ENCODE peak calls at places on chromosomes 7 and 10, in ten cellular contexts. One of them, this sample, is unnamed.

GRCh38 chr10:79021948-79022499 is 46.7 kb upstream of the ZMIZ1 start:
- DNase-seq in left cardiac atrium: no peak
- DNase-seq in foreskin fibroblast: no peak
- DNase-seq in lower leg skin: no peak
- DNase-seq in KG1: no peak
- DNase-seq in stimulated activated naive CD4-positive, alpha-beta T cell: no peak
- DNase-seq in activated naive CD4-positive, alpha-beta T cell treated with anti-CD3 and anti-CD28 coated beads, Interleukin-2, amount 10 ng/mL, durations not matched to agents 7 days and 5 days: no peak
- DNase-seq in stimulated activated CD4-positive, alpha-beta T cell treated with anti-CD3 and anti-CD28 coated beads, TNF-alpha, amount 100 ng/mL, for 48 hours: no peak
- DNase-seq in right lobe of liver: no peak
- DNase-seq in epithelial cell of proximal tubule: no peak
- DNase-seq in this sample: no peak

GRCh38 chr7:27140108-27140842 is 3.2 kb downstream of the HOXA5 start:
- DNase-seq in activated naive CD4-positive, alpha-beta T cell treated with anti-CD3 and anti-CD28 coated beads, Interleukin-2, amount 10 ng/mL, durations not matched to agents 7 days and 5 days: no peak
- DNase-seq in KG1: no peak
- DNase-seq in lower leg skin: no peak
- DNase-seq in right lobe of liver: no peak
- DNase-seq in foreskin fibroblast: no peak
- DNase-seq in left cardiac atrium: no peak
- DNase-seq in stimulated activated CD4-positive, alpha-beta T cell treated with anti-CD3 and anti-CD28 coated beads, TNF-alpha, amount 100 ng/mL, for 48 hours: no peak
- DNase-seq in stimulated activated naive CD4-positive, alpha-beta T cell: no peak
- DNase-seq in epithelial cell of proximal tubule: no peak
- DNase-seq in this sample: no peak

GRCh38 chr7:144473908-144474307 is 70.4 kb upstream of the NOBOX start:
- DNase-seq in stimulated activated CD4-positive, alpha-beta T cell treated with anti-CD3 and anti-CD28 coated beads, TNF-alpha, amount 100 ng/mL, for 48 hours: no peak
- DNase-seq in stimulated activated naive CD4-positive, alpha-beta T cell: no peak
- DNase-seq in right lobe of liver: no peak
- DNase-seq in foreskin fibroblast: no peak
- DNase-seq in activated naive CD4-positive, alpha-beta T cell treated with anti-CD3 and anti-CD28 coated beads, Interleukin-2, amount 10 ng/mL, durations not matched to agents 7 days and 5 days: no peak
- DNase-seq in KG1: no peak
- DNase-seq in epithelial cell of proximal tubule: no peak
- DNase-seq in lower leg skin: no peak
- DNase-seq in left cardiac atrium: no peak
- DNase-seq in this sample: no peak

GRCh38 chr7:88318196-88318595 is 11.5 kb upstream of the STEAP4 start:
- DNase-seq in stimulated activated naive CD4-positive, alpha-beta T cell: no peak
- DNase-seq in right lobe of liver: no peak
- DNase-seq in lower leg skin: no peak
- DNase-seq in stimulated activated CD4-positive, alpha-beta T cell treated with anti-CD3 and anti-CD28 coated beads, TNF-alpha, amount 100 ng/mL, for 48 hours: no peak
- DNase-seq in epithelial cell of proximal tubule: no peak
- DNase-seq in foreskin fibroblast: no peak
- DNase-seq in activated naive CD4-positive, alpha-beta T cell treated with anti-CD3 and anti-CD28 coated beads, Interleukin-2, amount 10 ng/mL, durations not matched to agents 7 days and 5 days: no peak
- DNase-seq in left cardiac atrium: no peak
- DNase-seq in KG1: no peak
- DNase-seq in this sample: peak

GRCh38 chr7:15326044-15326644 is 235.7 kb downstream of the AGMO start:
- DNase-seq in foreskin fibroblast: peak
- DNase-seq in activated naive CD4-positive, alpha-beta T cell treated with anti-CD3 and anti-CD28 coated beads, Interleukin-2, amount 10 ng/mL, durations not matched to agents 7 days and 5 days: no peak
- DNase-seq in KG1: peak
- DNase-seq in left cardiac atrium: no peak
- DNase-seq in lower leg skin: no peak
- DNase-seq in right lobe of liver: no peak
- DNase-seq in stimulated activated CD4-positive, alpha-beta T cell treated with anti-CD3 and anti-CD28 coated beads, TNF-alpha, amount 100 ng/mL, for 48 hours: no peak
- DNase-seq in epithelial cell of proximal tubule: no peak
- DNase-seq in stimulated activated naive CD4-positive, alpha-beta T cell: no peak
- DNase-seq in this sample: peak

GRCh38 chr7:29811597-29811996 is 5.3 kb downstream of the WIPF3 start:
- DNase-seq in epithelial cell of proximal tubule: no peak
- DNase-seq in lower leg skin: no peak
- DNase-seq in stimulated activated naive CD4-positive, alpha-beta T cell: no peak
- DNase-seq in stimulated activated CD4-positive, alpha-beta T cell treated with anti-CD3 and anti-CD28 coated beads, TNF-alpha, amount 100 ng/mL, for 48 hours: no peak
- DNase-seq in right lobe of liver: no peak
- DNase-seq in KG1: no peak
- DNase-seq in left cardiac atrium: no peak
- DNase-seq in foreskin fibroblast: no peak
- DNase-seq in activated naive CD4-positive, alpha-beta T cell treated with anti-CD3 and anti-CD28 coated beads, Interleukin-2, amount 10 ng/mL, durations not matched to agents 7 days and 5 days: no peak
- DNase-seq in this sample: no peak

GRCh38 chr7:150503581-150503980 is 11.1 kb upstream of the GIMAP7 start:
- DNase-seq in foreskin fibroblast: no peak
- DNase-seq in lower leg skin: no peak
- DNase-seq in stimulated activated naive CD4-positive, alpha-beta T cell: no peak
- DNase-seq in right lobe of liver: no peak
- DNase-seq in activated naive CD4-positive, alpha-beta T cell treated with anti-CD3 and anti-CD28 coated beads, Interleukin-2, amount 10 ng/mL, durations not matched to agents 7 days and 5 days: no peak
- DNase-seq in epithelial cell of proximal tubule: no peak
- DNase-seq in left cardiac atrium: no peak
- DNase-seq in stimulated activated CD4-positive, alpha-beta T cell treated with anti-CD3 and anti-CD28 coated beads, TNF-alpha, amount 100 ng/mL, for 48 hours: no peak
- DNase-seq in KG1: no peak
- DNase-seq in this sample: no peak

GRCh38 chr7:17029150-17029549 is 147.4 kb upstream of the AGR3 start:
- DNase-seq in left cardiac atrium: no peak
- DNase-seq in KG1: no peak
- DNase-seq in foreskin fibroblast: no peak
- DNase-seq in stimulated activated CD4-positive, alpha-beta T cell treated with anti-CD3 and anti-CD28 coated beads, TNF-alpha, amount 100 ng/mL, for 48 hours: no peak
- DNase-seq in stimulated activated naive CD4-positive, alpha-beta T cell: no peak
- DNase-seq in lower leg skin: no peak
- DNase-seq in activated naive CD4-positive, alpha-beta T cell treated with anti-CD3 and anti-CD28 coated beads, Interleukin-2, amount 10 ng/mL, durations not matched to agents 7 days and 5 days: no peak
- DNase-seq in epithelial cell of proximal tubule: no peak
- DNase-seq in right lobe of liver: no peak
- DNase-seq in this sample: no peak

GRCh38 chr10:112585052-112585451 is 138.0 kb downstream of the VTI1A start:
- DNase-seq in lower leg skin: peak
- DNase-seq in left cardiac atrium: no peak
- DNase-seq in KG1: no peak
- DNase-seq in right lobe of liver: no peak
- DNase-seq in foreskin fibroblast: peak
- DNase-seq in stimulated activated naive CD4-positive, alpha-beta T cell: no peak
- DNase-seq in stimulated activated CD4-positive, alpha-beta T cell treated with anti-CD3 and anti-CD28 coated beads, TNF-alpha, amount 100 ng/mL, for 48 hours: no peak
- DNase-seq in epithelial cell of proximal tubule: no peak
- DNase-seq in activated naive CD4-positive, alpha-beta T cell treated with anti-CD3 and anti-CD28 coated beads, Interleukin-2, amount 10 ng/mL, durations not matched to agents 7 days and 5 days: no peak
- DNase-seq in this sample: peak

GRCh38 chr7:22430457-22430856 is 69.5 kb downstream of the STEAP1B start:
- DNase-seq in activated naive CD4-positive, alpha-beta T cell treated with anti-CD3 and anti-CD28 coated beads, Interleukin-2, amount 10 ng/mL, durations not matched to agents 7 days and 5 days: no peak
- DNase-seq in left cardiac atrium: no peak
- DNase-seq in stimulated activated CD4-positive, alpha-beta T cell treated with anti-CD3 and anti-CD28 coated beads, TNF-alpha, amount 100 ng/mL, for 48 hours: no peak
- DNase-seq in right lobe of liver: no peak
- DNase-seq in KG1: no peak
- DNase-seq in stimulated activated naive CD4-positive, alpha-beta T cell: no peak
- DNase-seq in foreskin fibroblast: peak
- DNase-seq in lower leg skin: no peak
- DNase-seq in epithelial cell of proximal tubule: peak
- DNase-seq in this sample: peak

GRCh38 chr7:122975341-122975740 is 20.2 kb downstream of the TAS2R16 start:
- DNase-seq in foreskin fibroblast: no peak
- DNase-seq in stimulated activated naive CD4-positive, alpha-beta T cell: no peak
- DNase-seq in lower leg skin: no peak
- DNase-seq in activated naive CD4-positive, alpha-beta T cell treated with anti-CD3 and anti-CD28 coated beads, Interleukin-2, amount 10 ng/mL, durations not matched to agents 7 days and 5 days: no peak
- DNase-seq in left cardiac atrium: no peak
- DNase-seq in right lobe of liver: no peak
- DNase-seq in epithelial cell of proximal tubule: no peak
- DNase-seq in stimulated activated CD4-positive, alpha-beta T cell treated with anti-CD3 and anti-CD28 coated beads, TNF-alpha, amount 100 ng/mL, for 48 hours: no peak
- DNase-seq in KG1: no peak
- DNase-seq in this sample: no peak

GRCh38 chr7:44884553-44885393 is 557 bp downstream of the PURB start:
- DNase-seq in left cardiac atrium: peak
- DNase-seq in right lobe of liver: peak
- DNase-seq in lower leg skin: peak
- DNase-seq in activated naive CD4-positive, alpha-beta T cell treated with anti-CD3 and anti-CD28 coated beads, Interleukin-2, amount 10 ng/mL, durations not matched to agents 7 days and 5 days: peak
- DNase-seq in KG1: no peak
- DNase-seq in stimulated activated CD4-positive, alpha-beta T cell treated with anti-CD3 and anti-CD28 coated beads, TNF-alpha, amount 100 ng/mL, for 48 hours: peak
- DNase-seq in foreskin fibroblast: peak
- DNase-seq in stimulated activated naive CD4-positive, alpha-beta T cell: peak
- DNase-seq in epithelial cell of proximal tubule: no peak
- DNase-seq in this sample: no peak

GRCh38 chr7:138979226-138979979 is 1.8 kb downstream of the KIAA1549 start:
- DNase-seq in stimulated activated naive CD4-positive, alpha-beta T cell: no peak
- DNase-seq in left cardiac atrium: no peak
- DNase-seq in KG1: no peak
- DNase-seq in foreskin fibroblast: peak
- DNase-seq in right lobe of liver: no peak
- DNase-seq in epithelial cell of proximal tubule: no peak
- DNase-seq in activated naive CD4-positive, alpha-beta T cell treated with anti-CD3 and anti-CD28 coated beads, Interleukin-2, amount 10 ng/mL, durations not matched to agents 7 days and 5 days: peak
- DNase-seq in lower leg skin: no peak
- DNase-seq in stimulated activated CD4-positive, alpha-beta T cell treated with anti-CD3 and anti-CD28 coated beads, TNF-alpha, amount 100 ng/mL, for 48 hours: no peak
- DNase-seq in this sample: no peak

GRCh38 chr10:21278491-21279216 is 246.8 kb downstream of the SKIDA1 start:
- DNase-seq in epithelial cell of proximal tubule: no peak
- DNase-seq in KG1: peak
- DNase-seq in activated naive CD4-positive, alpha-beta T cell treated with anti-CD3 and anti-CD28 coated beads, Interleukin-2, amount 10 ng/mL, durations not matched to agents 7 days and 5 days: peak
- DNase-seq in foreskin fibroblast: peak
- DNase-seq in stimulated activated naive CD4-positive, alpha-beta T cell: peak
- DNase-seq in right lobe of liver: peak
- DNase-seq in lower leg skin: peak
- DNase-seq in left cardiac atrium: peak
- DNase-seq in stimulated activated CD4-positive, alpha-beta T cell treated with anti-CD3 and anti-CD28 coated beads, TNF-alpha, amount 100 ng/mL, for 48 hours: peak
- DNase-seq in this sample: peak

GRCh38 chr7:33043875-33044718 is 18.5 kb downstream of the NT5C3A start:
- DNase-seq in stimulated activated naive CD4-positive, alpha-beta T cell: no peak
- DNase-seq in foreskin fibroblast: no peak
- DNase-seq in KG1: no peak
- DNase-seq in activated naive CD4-positive, alpha-beta T cell treated with anti-CD3 and anti-CD28 coated beads, Interleukin-2, amount 10 ng/mL, durations not matched to agents 7 days and 5 days: no peak
- DNase-seq in left cardiac atrium: no peak
- DNase-seq in lower leg skin: no peak
- DNase-seq in epithelial cell of proximal tubule: no peak
- DNase-seq in stimulated activated CD4-positive, alpha-beta T cell treated with anti-CD3 and anti-CD28 coated beads, TNF-alpha, amount 100 ng/mL, for 48 hours: no peak
- DNase-seq in right lobe of liver: no peak
- DNase-seq in this sample: no peak

GRCh38 chr7:108091461-108091831 is 38.7 kb downstream of the LAMB4 start:
- DNase-seq in activated naive CD4-positive, alpha-beta T cell treated with anti-CD3 and anti-CD28 coated beads, Interleukin-2, amount 10 ng/mL, durations not matched to agents 7 days and 5 days: no peak
- DNase-seq in stimulated activated CD4-positive, alpha-beta T cell treated with anti-CD3 and anti-CD28 coated beads, TNF-alpha, amount 100 ng/mL, for 48 hours: no peak
- DNase-seq in epithelial cell of proximal tubule: no peak
- DNase-seq in KG1: no peak
- DNase-seq in left cardiac atrium: no peak
- DNase-seq in foreskin fibroblast: no peak
- DNase-seq in right lobe of liver: no peak
- DNase-seq in lower leg skin: no peak
- DNase-seq in stimulated activated naive CD4-positive, alpha-beta T cell: no peak
- DNase-seq in this sample: no peak

GRCh38 chr10:129715805-129716785 is 248.0 kb downstream of the EBF3 start:
- DNase-seq in stimulated activated naive CD4-positive, alpha-beta T cell: no peak
- DNase-seq in lower leg skin: no peak
- DNase-seq in stimulated activated CD4-positive, alpha-beta T cell treated with anti-CD3 and anti-CD28 coated beads, TNF-alpha, amount 100 ng/mL, for 48 hours: no peak
- DNase-seq in activated naive CD4-positive, alpha-beta T cell treated with anti-CD3 and anti-CD28 coated beads, Interleukin-2, amount 10 ng/mL, durations not matched to agents 7 days and 5 days: no peak
- DNase-seq in right lobe of liver: no peak
- DNase-seq in left cardiac atrium: no peak
- DNase-seq in foreskin fibroblast: no peak
- DNase-seq in epithelial cell of proximal tubule: no peak
- DNase-seq in KG1: no peak
- DNase-seq in this sample: no peak

GRCh38 chr7:51139796-51140195 is 176.8 kb downstream of the COBL start:
- DNase-seq in left cardiac atrium: no peak
- DNase-seq in stimulated activated CD4-positive, alpha-beta T cell treated with anti-CD3 and anti-CD28 coated beads, TNF-alpha, amount 100 ng/mL, for 48 hours: no peak
- DNase-seq in lower leg skin: peak
- DNase-seq in stimulated activated naive CD4-positive, alpha-beta T cell: no peak
- DNase-seq in epithelial cell of proximal tubule: no peak
- DNase-seq in activated naive CD4-positive, alpha-beta T cell treated with anti-CD3 and anti-CD28 coated beads, Interleukin-2, amount 10 ng/mL, durations not matched to agents 7 days and 5 days: no peak
- DNase-seq in KG1: no peak
- DNase-seq in right lobe of liver: no peak
- DNase-seq in foreskin fibroblast: peak
- DNase-seq in this sample: peak